ENCODE peak calls at places on chromosomes 12 and 14, in four cellular contexts. A, K, M and O are unnamed samples.

GRCh38 chr12:3313066-3313465 is 177.9 kb upstream of the PRMT8 start:
- DNase-seq in M (no peak), K (no peak), A (no peak), O (no peak)

GRCh38 chr12:91109148-91109564 is 2.1 kb downstream of the LUM start:
- DNase-seq in M (no peak), K (peak), A (peak), O (peak)

GRCh38 chr14:85252011-85252410 is 277.9 kb upstream of the FLRT2 start:
- DNase-seq in M (no peak), A (no peak), K (no peak), O (no peak)

GRCh38 chr14:52954346-52955214 is 3.7 kb upstream of the FERMT2 start:
- DNase-seq in K (no peak), M (no peak), A (peak), O (peak)

GRCh38 chr12:97203408-97203807 is 259.2 kb upstream of the RMST start:
- DNase-seq in M (no peak), K (no peak), A (no peak), O (no peak)

GRCh38 chr14:76376001-76376404 is at the start of gene ESRRB:
- DNase-seq in K (peak), A (peak), M (no peak), O (no peak)

GRCh38 chr14:59919582-59920377 is at the start of gene LRRC9:
- DNase-seq in A (peak), K (peak), M (no peak), O (peak)

GRCh38 chr14:103518416-103519042 is 4.1 kb downstream of the CKB start:
- DNase-seq in K (peak), M (no peak), A (peak), O (peak)

GRCh38 chr12:52052471-52053186 is 1.4 kb downstream of the NR4A1 start:
- DNase-seq in K (no peak), A (peak), M (no peak), O (peak)

GRCh38 chr12:19031032-19031431 is 98.5 kb upstream of the PLEKHA5 start:
- DNase-seq in K (no peak), M (no peak), A (peak), O (no peak)

GRCh38 chr12:50690923-50691322 is 73.0 kb upstream of the ATF1 start:
- DNase-seq in A (no peak), K (no peak), M (no peak), O (no peak)

GRCh38 chr12:48010366-48010970 is 6.2 kb upstream of the COL2A1 start:
- DNase-seq in K (no peak), M (no peak), A (no peak), O (no peak)

GRCh38 chr14:68546839-68547238 is 246.0 kb downstream of the ZFP36L1 start:
- DNase-seq in M (no peak), K (no peak), A (no peak), O (no peak)

GRCh38 chr14:23568021-23568599 is 519 bp upstream of the AP1G2 start:
- DNase-seq in M (no peak), K (no peak), A (no peak), O (no peak)

GRCh38 chr12:57330989-57331388 is 80.0 kb upstream of the STAC3 start:
- DNase-seq in A (no peak), M (no peak), K (no peak), O (no peak)

GRCh38 chr12:27279836-27280235 is 35.8 kb downstream of the STK38L start:
- DNase-seq in A (peak), M (no peak), K (no peak), O (no peak)

GRCh38 chr14:95685978-95686922 is at the start of gene TCL1B:
- DNase-seq in A (no peak), M (no peak), K (peak), O (no peak)

GRCh38 chr12:3832738-3833137 is 40.5 kb downstream of the PARP11 start:
- DNase-seq in K (no peak), M (no peak), A (no peak), O (no peak)

GRCh38 chr12:47186246-47186645 is 106.5 kb upstream of the AMIGO2 start:
- DNase-seq in M (no peak), K (no peak), A (no peak), O (no peak)

GRCh38 chr14:72845196-72845595 is 48.7 kb downstream of the DPF3 start:
- DNase-seq in K (no peak), A (no peak), M (no peak), O (no peak)

GRCh38 chr14:92660571-92660970 is 87.9 kb downstream of the LGMN start:
- DNase-seq in A (no peak), M (no peak), K (no peak), O (no peak)

GRCh38 chr12:42143401-42144173 is 1.1 kb downstream of the GXYLT1 start:
- DNase-seq in A (peak), M (no peak), K (peak), O (peak)

GRCh38 chr12:91685917-91686316 is 459.7 kb downstream of the BTG1 start:
- DNase-seq in A (no peak), M (no peak), K (no peak), O (no peak)

GRCh38 chr12:86264451-86265328 is 8.5 kb upstream of the MGAT4C start:
- DNase-seq in M (no peak), A (peak), K (peak), O (no peak)

GRCh38 chr12:9347328-9348127 is 139.3 kb upstream of the PZP start:
- DNase-seq in A (no peak), K (no peak), M (no peak), O (no peak)

GRCh38 chr12:21644516-21644915 is 13.1 kb downstream of the LDHB start:
- DNase-seq in K (no peak), A (no peak), M (no peak), O (no peak)

GRCh38 chr14:54440454-54440853 is 720 bp downstream of the CNIH1 start:
- DNase-seq in A (peak), M (no peak), K (no peak), O (peak)

GRCh38 chr12:5442251-5443006 is 10.5 kb downstream of the NTF3 start:
- DNase-seq in M (no peak), A (peak), K (peak), O (peak)

GRCh38 chr14:104680806-104681688 is 8.4 kb upstream of the INF2 start:
- DNase-seq in A (peak), M (peak), K (peak), O (peak)

GRCh38 chr12:132399092-132400010 is 70.0 kb upstream of the GALNT9 start:
- DNase-seq in A (no peak), K (no peak), M (no peak), O (no peak)

GRCh38 chr12:63292476-63293228 is 141.7 kb upstream of the AVPR1A start:
- DNase-seq in M (no peak), K (no peak), A (no peak), O (no peak)

GRCh38 chr12:48366131-48366530 is 15.4 kb upstream of the ZNF641 start:
- DNase-seq in A (no peak), K (peak), M (no peak), O (no peak)

GRCh38 chr14:95611293-95611880 is 74.8 kb upstream of the TCL1B start:
- DNase-seq in A (no peak), K (no peak), M (no peak), O (peak)

GRCh38 chr14:101817511-101818001 is 56.0 kb downstream of the PPP2R5C start:
- DNase-seq in A (no peak), M (no peak), K (no peak), O (no peak)

GRCh38 chr14:61559641-61560201 is 135.6 kb upstream of the HIF1A start:
- DNase-seq in A (peak), K (peak), M (no peak), O (no peak)

GRCh38 chr12:127811988-127812387 is 455.0 kb upstream of the TMEM132C start:
- DNase-seq in A (peak), M (no peak), K (peak), O (no peak)

GRCh38 chr14:83255015-83255726 is 1721.5 kb upstream of the SEL1L start:
- DNase-seq in A (no peak), M (no peak), K (no peak), O (peak)

DNA sequence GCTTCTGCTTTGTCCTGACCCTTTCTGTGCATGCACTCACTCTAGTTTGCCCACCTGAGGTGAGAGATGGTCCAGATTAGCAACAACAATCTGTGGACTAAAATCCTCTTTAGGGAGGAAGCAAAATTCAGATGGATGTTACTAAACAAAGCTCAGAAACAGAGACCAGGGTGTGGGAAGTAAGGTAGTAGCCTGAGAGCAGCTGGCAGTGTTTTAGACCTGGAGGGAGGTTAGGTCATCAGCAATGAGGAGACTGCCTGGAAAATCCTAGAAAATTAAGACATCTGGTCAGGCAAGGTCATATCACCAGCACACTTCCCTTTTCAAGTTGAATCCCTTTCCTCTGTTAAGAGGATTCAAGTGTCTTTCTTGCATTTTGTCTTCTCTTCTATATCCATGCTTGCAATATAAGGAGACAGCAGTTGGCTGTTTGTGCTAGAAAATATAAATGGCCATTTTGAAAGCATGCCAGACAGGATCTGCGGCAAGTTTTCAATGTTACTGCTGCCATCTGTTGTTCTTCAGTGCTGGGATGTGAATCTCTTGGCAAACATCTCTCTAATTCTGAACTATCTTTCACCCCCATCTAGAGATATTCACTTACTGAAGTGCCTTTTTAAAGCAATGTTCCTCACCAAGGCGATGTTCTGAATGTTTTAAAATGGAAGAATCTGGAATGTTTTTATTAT is 266.4 kb downstream of the NAV3 start:
- DNase-seq in A (peak), M (no peak), K (no peak), O (no peak)
- TF ChIP-seq CTCF in A (peak), M (no peak), K (no peak), O (no peak)

DNA sequence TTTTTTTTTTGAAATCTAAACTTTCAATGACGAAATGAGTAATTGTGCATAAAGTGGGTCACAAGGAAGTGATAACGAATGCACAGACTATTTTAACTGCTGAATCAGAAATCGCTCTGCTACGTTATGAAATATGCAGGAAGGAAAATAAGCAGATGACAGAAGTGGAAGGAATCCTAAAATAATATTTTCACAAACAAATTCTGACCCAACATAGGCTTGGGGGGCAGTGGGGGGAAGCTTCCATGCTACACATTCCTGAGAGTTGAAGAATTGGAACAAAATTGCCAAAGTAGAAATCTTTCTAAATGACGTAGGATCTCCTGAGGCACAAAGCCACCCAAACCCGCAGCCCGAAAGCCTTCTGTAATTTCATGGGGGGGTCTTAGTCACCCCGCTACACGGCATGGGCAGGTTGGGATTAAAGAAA is 89.7 kb downstream of the ARF6 start:
- DNase-seq in M (no peak), A (no peak), K (no peak), O (no peak)
- H3K4me3 ChIP-seq in M (no peak), A (no peak), K (no peak), O (no peak)

DNA sequence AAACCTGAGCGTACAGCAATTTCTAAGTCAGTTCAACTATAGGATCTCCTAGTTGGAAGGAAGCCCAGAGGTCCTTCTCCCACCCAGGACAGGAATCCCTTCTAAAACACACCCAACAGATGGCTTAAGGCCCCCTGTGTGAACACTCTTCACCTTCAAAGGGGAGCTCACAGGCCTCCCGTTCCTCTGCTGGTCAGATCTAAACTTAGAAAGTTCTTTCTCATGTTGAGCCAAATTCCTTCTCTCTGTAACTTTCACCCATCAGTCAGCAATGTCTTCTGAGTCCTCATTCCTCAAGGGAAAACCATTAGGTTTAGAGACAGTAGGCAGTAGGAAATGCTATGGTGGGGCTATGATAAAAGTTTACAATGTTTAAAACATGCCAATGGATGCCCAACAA is 355.2 kb downstream of the PCNX1 start:
- DNase-seq in A (no peak), K (no peak), M (no peak), O (no peak)
- TF ChIP-seq CTCF in A (no peak), K (no peak), M (no peak), O (no peak)

GRCh38 chr12:68246350-68246749 is 7.1 kb downstream of the IL22 start:
- DNase-seq in A (no peak), M (no peak), K (no peak), O (no peak)

GRCh38 chr12:68247785-68248184 is 5.6 kb downstream of the IL22 start:
- DNase-seq in K (no peak), M (no peak), A (no peak), O (no peak)

GRCh38 chr12:68242777-68243176 is 10.6 kb downstream of the IL22 start:
- DNase-seq in A (no peak), M (no peak), K (no peak), O (no peak)

GRCh38 chr12:68240975-68241374 is 12.4 kb downstream of the IL22 start:
- DNase-seq in K (no peak), M (peak), A (peak), O (peak)

DNA sequence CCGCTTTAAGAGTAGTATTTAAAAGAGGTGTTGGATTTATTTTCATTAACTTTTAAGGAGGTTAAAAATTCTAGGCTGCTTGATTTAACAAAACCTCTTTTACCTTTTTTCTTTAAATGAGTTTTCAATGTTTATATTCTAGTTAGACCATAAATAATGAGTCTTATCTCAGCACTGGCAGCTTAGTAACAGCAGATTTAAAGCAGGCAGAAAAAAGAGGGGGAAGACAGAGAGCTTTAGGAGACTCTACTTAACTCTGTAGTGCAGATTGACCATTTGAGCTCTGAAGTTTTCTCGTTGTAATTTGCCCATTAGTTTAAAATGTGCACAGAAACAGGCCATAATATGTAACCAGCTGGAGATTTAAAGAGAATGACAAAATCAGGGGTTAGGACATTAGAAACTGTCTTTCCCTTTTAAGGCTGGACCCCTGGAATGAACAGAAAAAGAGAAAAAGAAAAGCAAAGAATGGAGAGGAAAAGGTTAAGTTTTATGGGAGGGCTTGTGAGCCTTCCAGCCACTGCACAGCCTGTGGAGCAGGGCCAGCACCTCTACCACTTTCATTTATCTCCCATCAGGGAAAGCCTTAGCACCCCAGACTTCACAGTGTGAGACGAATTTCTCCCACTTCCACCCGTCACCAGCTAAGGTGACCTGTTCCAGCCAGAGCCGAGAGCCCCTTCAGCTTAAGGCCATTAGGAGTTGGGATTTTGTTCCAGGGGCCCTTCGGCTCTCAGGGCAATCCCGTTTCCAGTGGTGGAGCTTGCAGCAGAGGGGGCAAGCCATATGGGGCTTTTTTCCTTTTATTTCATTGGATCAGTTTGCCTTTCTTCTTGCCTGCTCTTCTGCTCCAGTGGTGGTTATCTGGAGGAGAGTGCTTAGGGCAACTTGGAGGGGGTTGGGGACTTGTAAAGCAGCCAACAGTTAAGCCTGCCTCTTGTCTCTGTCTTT is 8.1 kb downstream of the IL22 start:
- DNase-seq in M (no peak), K (peak), A (peak), O (no peak)
- H3K4me3 ChIP-seq in M (no peak), K (peak), A (no peak), O (no peak)

GRCh38 chr12:122348505-122348904 is 74.0 kb downstream of the CLIP1 start:
- DNase-seq in K (no peak), A (no peak), M (no peak), O (no peak)

GRCh38 chr12:122346054-122346453 is 76.4 kb downstream of the CLIP1 start:
- DNase-seq in A (no peak), M (no peak), K (no peak), O (no peak)

GRCh38 chr12:122349078-122349477 is 73.4 kb downstream of the CLIP1 start:
- DNase-seq in A (no peak), K (no peak), M (no peak), O (no peak)

GRCh38 chr12:122352394-122352793 is 70.1 kb downstream of the CLIP1 start:
- DNase-seq in A (no peak), M (no peak), K (no peak), O (no peak)

DNA sequence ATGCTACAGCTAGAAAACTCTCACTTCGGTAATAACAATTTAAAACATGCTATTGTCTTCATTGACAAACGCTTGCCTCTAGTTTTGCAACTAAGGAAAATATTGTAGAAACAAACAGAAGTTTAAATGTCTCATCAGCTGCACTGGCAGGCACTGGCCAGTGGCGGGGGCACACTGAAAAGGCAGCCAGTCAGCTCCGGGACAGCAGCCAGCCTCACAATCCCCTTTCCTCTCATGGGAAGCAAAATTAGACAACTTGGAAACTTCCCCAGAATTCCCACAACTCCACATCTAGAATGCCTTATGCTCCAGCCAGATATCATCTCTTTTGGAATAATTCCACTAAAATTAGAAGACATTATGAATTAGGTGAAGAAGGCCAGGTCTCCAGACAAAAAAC is 72.0 kb downstream of the CLIP1 start:
- DNase-seq in K (no peak), M (no peak), A (no peak), O (no peak)
- TF ChIP-seq CTCF in K (no peak), M (no peak), A (no peak), O (no peak)

GRCh38 chr14:51410846-51411245 is 170.8 kb downstream of the TMX1 start:
- DNase-seq in A (no peak), K (no peak), M (no peak), O (no peak)
- H3K4me3 ChIP-seq in A (no peak), K (no peak), M (no peak), O (no peak)

GRCh38 chr14:33404054-33404453 is 465.4 kb downstream of the NPAS3 start:
- DNase-seq in A (peak), M (no peak), K (no peak), O (no peak)
- TF ChIP-seq CTCF in A (no peak), M (no peak), K (no peak), O (no peak)

GRCh38 chr12:78866518-78866917 is 1.9 kb downstream of the SYT1 start:
- DNase-seq in M (no peak), K (no peak), A (no peak), O (no peak)

GRCh38 chr12:78863482-78864427 is 819 bp upstream of the SYT1 start:
- DNase-seq in K (peak), A (peak), M (peak), O (peak)

GRCh38 chr12:78870539-78870938 is 6.0 kb downstream of the SYT1 start:
- DNase-seq in A (no peak), M (no peak), K (no peak), O (peak)

GRCh38 chr12:78864483-78865296 is at the start of gene SYT1:
- DNase-seq in K (peak), M (no peak), A (peak), O (peak)

DNA sequence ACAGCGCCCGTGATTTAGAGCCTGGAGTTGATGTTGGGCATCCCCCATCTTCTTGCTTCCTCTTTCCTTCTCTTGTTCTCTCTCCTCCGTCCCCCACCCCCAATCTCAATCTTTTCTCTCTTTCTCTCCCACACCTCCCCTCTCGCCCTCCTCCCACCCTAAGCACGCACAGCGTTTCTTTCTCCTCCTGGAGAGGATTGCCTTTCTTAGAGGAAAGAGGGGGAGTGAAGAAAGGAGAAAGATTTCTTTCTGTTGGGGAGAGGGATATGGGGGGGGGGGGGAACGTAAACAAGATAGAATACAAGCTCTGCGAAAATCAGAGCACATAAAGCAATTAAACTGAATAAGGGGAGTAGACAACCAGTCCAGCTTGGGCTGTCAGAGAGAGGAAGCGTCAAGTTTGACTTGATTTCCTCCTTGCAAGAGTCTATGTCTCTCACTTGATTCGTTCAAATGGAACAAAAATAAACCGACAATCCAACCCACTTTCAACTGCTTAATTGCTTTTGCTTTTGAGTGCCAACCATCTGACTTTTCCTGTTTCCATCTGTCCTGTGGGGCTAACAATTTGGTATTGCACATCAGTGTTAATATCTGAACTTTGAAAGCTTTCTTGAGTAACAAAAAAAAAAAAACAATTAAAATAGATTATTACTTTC is 852 bp downstream of the SYT1 start:
- DNase-seq in K (peak), M (no peak), A (no peak), O (no peak)
- H3K4me3 ChIP-seq in K (peak), M (no peak), A (peak), O (no peak)